ENCODE peak calls at places on chromosomes 3 and 15, in eight cellular contexts. R, X, A, H, D, V, G and I are unnamed samples.

GRCh38 chr3:161305095-161305991 is 66.0 kb downstream of the SPTSSB start:
- DNase-seq in R (no peak), H (peak; percentile 17), A (no peak), D (peak; percentile 63), V (no peak), G (peak; percentile 32), X (no peak), I (peak; percentile 6)

GRCh38 chr3:153513236-153513635 is 351.2 kb downstream of the RAP2B start:
- DNase-seq in D (peak; percentile 63), V (no peak), G (peak; percentile 34), R (no peak), A (peak; percentile 3), X (peak; percentile 7), H (no peak), I (no peak)

GRCh38 chr15:31305375-31305774 is 21.3 kb upstream of the KLF13 start:
- DNase-seq in V (peak; percentile 45), X (no peak), R (no peak), H (no peak), A (no peak), G (no peak), D (no peak), I (no peak)

GRCh38 chr3:49351521-49352011 is 6.6 kb downstream of the GPX1 start:
- DNase-seq in R (no peak), H (no peak), V (no peak), D (no peak), X (no peak), A (no peak), G (peak; percentile 70), I (no peak)

GRCh38 chr3:74624301-74624700 is 9.8 kb upstream of the CNTN3 start:
- DNase-seq in H (no peak), A (no peak), G (no peak), D (no peak), R (no peak), X (no peak), V (no peak), I (no peak)

GRCh38 chr15:60649845-60650548 is 171.1 kb upstream of the ICE2 start:
- DNase-seq in V (no peak), X (no peak), H (no peak), D (peak; percentile 74), R (peak; percentile 57), A (peak; percentile 41), G (no peak), I (no peak)

GRCh38 chr3:62965311-62965710 is 90.1 kb upstream of the CADPS start:
- DNase-seq in R (no peak), X (no peak), V (no peak), D (no peak), G (no peak), A (no peak), H (no peak), I (no peak)

GRCh38 chr3:10524270-10524669 is 18.9 kb upstream of the ATP2B2 start:
- DNase-seq in G (no peak), A (no peak), X (no peak), V (no peak), R (no peak), H (no peak), D (no peak), I (no peak)

GRCh38 chr15:33955945-33956344 is 12.4 kb upstream of the CHRM5 start:
- DNase-seq in H (peak; percentile 30), D (no peak), A (no peak), V (no peak), X (no peak), R (no peak), G (no peak), I (no peak)

GRCh38 chr3:172103724-172104123 is 64.3 kb downstream of the FNDC3B start:
- DNase-seq in A (no peak), D (no peak), H (no peak), V (no peak), X (no peak), R (no peak), G (no peak), I (no peak)

GRCh38 chr15:36557364-36557763 is 22.1 kb upstream of the CDIN1 start:
- DNase-seq in D (no peak), H (no peak), X (no peak), G (no peak), R (no peak), A (no peak), V (no peak), I (no peak)

GRCh38 chr3:174397848-174398247 is 461.3 kb upstream of the NAALADL2 start:
- DNase-seq in A (peak; percentile 1), H (no peak), V (no peak), R (no peak), G (peak; percentile 44), D (peak; percentile 54), X (peak; percentile 22), I (peak; percentile 47)

GRCh38 chr15:74238984-74239645 is 3.0 kb downstream of the CCDC33 start:
- DNase-seq in X (no peak), R (no peak), D (no peak), V (no peak), A (no peak), H (no peak), G (no peak), I (no peak)

GRCh38 chr15:100769975-100770340 is 109.7 kb upstream of the ALDH1A3 start:
- DNase-seq in R (no peak), X (no peak), V (no peak), H (no peak), G (no peak), A (no peak), D (no peak), I (no peak)

DNA sequence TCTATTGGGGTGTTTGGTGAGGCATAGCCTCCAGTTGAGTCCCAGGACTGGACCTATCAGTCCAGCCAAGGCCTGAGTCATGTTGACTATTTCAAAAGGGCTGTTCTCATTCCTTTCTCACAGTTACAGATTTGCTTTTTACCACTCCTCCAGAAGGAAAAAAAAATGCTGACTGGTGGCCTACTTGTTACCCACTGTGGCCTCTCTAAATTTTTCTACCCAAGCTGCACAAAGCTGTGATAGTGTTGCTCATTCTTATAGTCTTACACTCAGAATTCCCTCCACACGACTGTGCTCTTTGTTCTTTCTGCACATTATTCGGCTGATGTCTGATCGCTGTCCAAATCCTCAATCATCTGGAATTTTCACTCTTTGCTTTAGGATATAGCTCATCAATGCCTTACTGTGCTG is 1142.2 kb downstream of the IGSF11 start:
- DNase-seq in D (no peak), G (no peak), R (no peak), A (no peak), X (no peak), H (no peak), V (no peak), I (no peak)
- TF ChIP-seq POLR2AphosphoS5 in D (no peak), G (no peak), R (no peak), A (no peak), X (no peak), H (no peak), V (no peak), I (no peak)

GRCh38 chr3:127751782-127752181 is 70.5 kb downstream of the MGLL start:
- DNase-seq in R (no peak), X (no peak), H (no peak), A (no peak), G (no peak), D (no peak), V (no peak), I (no peak)

GRCh38 chr3:127753338-127753737 is 69.0 kb downstream of the MGLL start:
- DNase-seq in V (no peak), H (no peak), R (no peak), A (no peak), X (no peak), D (no peak), G (no peak), I (no peak)

GRCh38 chr3:127755305-127755681 is 67.0 kb downstream of the MGLL start:
- DNase-seq in D (no peak), H (no peak), X (no peak), G (no peak), A (no peak), V (no peak), R (no peak), I (no peak)

GRCh38 chr3:127753898-127754410 is 68.4 kb downstream of the MGLL start:
- DNase-seq in D (no peak), A (no peak), V (no peak), G (no peak), X (no peak), R (no peak), H (no peak), I (no peak)

DNA sequence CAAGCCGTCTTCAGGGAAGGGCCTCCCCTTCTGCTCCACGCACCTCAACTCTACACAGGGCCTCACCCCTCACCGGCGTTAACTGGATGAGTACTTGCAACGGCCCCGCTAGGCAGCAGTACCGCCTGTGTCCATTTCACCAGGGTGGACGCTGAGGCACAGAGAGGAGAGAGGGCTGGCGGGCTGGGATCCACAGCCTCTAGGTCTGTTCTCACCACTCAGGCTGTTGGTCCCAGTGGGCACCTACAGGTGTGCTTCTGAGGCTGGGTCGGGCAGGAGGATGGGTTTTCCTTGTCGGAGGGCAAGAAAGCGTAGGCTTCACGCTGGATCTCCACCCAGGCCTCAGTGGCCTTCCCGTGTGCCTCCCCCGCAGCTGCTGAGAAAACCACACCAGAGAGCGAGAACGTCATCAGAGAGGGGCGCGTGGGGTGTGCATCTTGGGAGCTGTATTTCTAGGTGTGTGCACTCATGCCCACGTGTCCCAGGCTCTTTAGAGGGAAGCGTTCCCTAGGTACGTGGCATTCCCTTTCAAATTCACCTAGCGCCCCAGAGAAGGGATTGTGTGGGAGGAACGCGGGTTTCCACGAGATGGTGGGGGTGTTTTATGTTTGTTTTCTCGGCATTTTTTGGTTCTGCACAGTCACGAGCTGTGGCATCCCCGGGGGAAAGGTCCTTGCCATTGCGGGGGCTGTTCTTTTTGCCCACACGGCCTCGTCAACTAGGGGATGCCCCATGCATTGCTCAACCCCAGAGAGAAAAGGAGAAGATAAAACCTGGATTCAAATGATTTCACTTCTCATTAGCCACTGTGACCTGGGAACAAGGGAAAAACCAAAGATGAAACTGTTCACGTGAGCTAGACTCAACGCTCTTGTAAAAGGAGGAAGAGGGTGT is 67.7 kb downstream of the MGLL start:
- DNase-seq in G (no peak), R (peak; percentile 84), A (no peak), H (no peak), V (no peak), X (no peak), D (no peak), I (no peak)
- TF ChIP-seq EZH2 in G (no peak), R (no peak), A (no peak), H (no peak), V (no peak), X (no peak), D (no peak), I (no peak)

DNA sequence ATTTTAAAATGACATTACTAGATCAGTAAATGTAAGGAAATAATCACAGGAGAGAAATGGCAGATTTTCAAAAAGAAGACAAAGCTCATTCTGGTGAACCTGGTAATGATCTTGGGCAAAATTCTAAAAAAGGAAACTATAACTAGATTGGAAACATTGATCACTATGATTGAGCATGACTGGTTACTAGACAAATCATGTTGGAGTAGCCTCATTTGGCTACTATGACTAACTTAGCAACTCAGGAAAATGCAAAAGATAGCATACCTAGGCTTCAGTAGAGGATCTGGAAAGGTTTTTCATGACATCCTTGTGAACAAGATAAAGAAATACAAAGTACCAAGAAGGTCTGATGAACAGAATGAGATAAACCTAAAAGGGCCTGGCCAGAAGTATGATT is 7.6 kb upstream of the TMF1 start:
- DNase-seq in A (no peak), D (no peak), R (no peak), V (no peak), H (no peak), X (no peak), G (no peak), I (no peak)
- H3K36me3 ChIP-seq in A (peaks cover 7% of the 10 kb centered on the region), D (peaks cover 43% of the 10 kb centered on the region), R (peaks cover 18% of the 10 kb centered on the region), V (peaks cover 74% of the 10 kb centered on the region), H (peaks cover 68% of the 10 kb centered on the region), X (peaks cover 46% of the 10 kb centered on the region), G (peaks cover 13% of the 10 kb centered on the region), I (peaks cover 46% of the 10 kb centered on the region)

GRCh38 chr3:77096966-77097890 is 57.3 kb downstream of the ROBO2 start:
- DNase-seq in G (no peak), A (no peak), H (peak; percentile 12), D (no peak), R (no peak), V (no peak), X (no peak), I (no peak)
- TF ChIP-seq POLR2AphosphoS5 in G (no peak), A (no peak), H (no peak), D (no peak), R (no peak), V (no peak), X (no peak), I (no peak)